ENCODE peak calls at places on chromosomes 6 and 20, in ten cellular contexts. U, B, E, G, M, T, P, K, H and A are unnamed samples.

GRCh38 chr6:48080227-48081009 is 30.6 kb downstream of the PTCHD4 start:
- DNase-seq in P (no peak), U (no peak), K (peak; percentile 92), M (no peak), B (no peak), H (no peak), G (no peak), E (no peak), T (no peak), A (no peak)

GRCh38 chr6:137136065-137136464 is 37.4 kb downstream of the IL22RA2 start:
- DNase-seq in G (no peak), U (no peak), H (no peak), E (no peak), M (no peak), B (no peak), P (no peak), K (no peak), T (no peak), A (no peak)

GRCh38 chr20:50193851-50194830 is 3.5 kb downstream of the CEBPB start:
- DNase-seq in T (no peak), B (no peak), H (no peak), U (no peak), G (peak; percentile 63), E (no peak), P (no peak), M (no peak), K (no peak), A (no peak)

GRCh38 chr6:98833101-98834059 is 994 bp upstream of the POU3F2 start:
- DNase-seq in H (no peak), E (no peak), K (peak; percentile 71), U (no peak), T (peak; percentile 54), G (peak; percentile 55), P (no peak), M (no peak), B (no peak), A (peak; percentile 8)

GRCh38 chr6:102197211-102197610 is 803.7 kb downstream of the GRIK2 start:
- DNase-seq in M (no peak), P (no peak), U (no peak), E (no peak), G (no peak), K (no peak), B (no peak), H (no peak), T (no peak), A (no peak)

GRCh38 chr6:10556496-10557391 is 35.6 kb downstream of the GCNT2 start:
- DNase-seq in T (peak; percentile 19), E (no peak), G (no peak), K (peak; percentile 61), B (no peak), H (no peak), P (no peak), M (no peak), U (no peak), A (no peak)

GRCh38 chr6:134146268-134147032 is 94.0 kb upstream of the SLC2A12 start:
- DNase-seq in T (no peak), P (no peak), B (no peak), E (no peak), M (no peak), G (no peak), H (no peak), K (no peak), U (no peak), A (no peak)

GRCh38 chr6:169810066-169810989 is 58.9 kb downstream of the ERMARD start:
- DNase-seq in T (no peak), H (no peak), P (no peak), M (no peak), G (no peak), E (no peak), U (no peak), K (peak; percentile 96), B (no peak), A (no peak)

GRCh38 chr20:967796-968742 is 34.0 kb downstream of the RSPO4 start:
- DNase-seq in G (no peak), T (no peak), K (no peak), U (no peak), M (no peak), H (peak; percentile 8), B (peak; percentile 14), P (no peak), E (no peak), A (peak; percentile 48)

GRCh38 chr6:107079429-107079828 is 35.9 kb downstream of the BEND3 start:
- DNase-seq in G (no peak), E (no peak), H (no peak), T (no peak), P (no peak), K (peak; percentile 9), B (no peak), U (no peak), M (no peak), A (no peak)

GRCh38 chr6:43933111-43933885 is 163.3 kb downstream of the VEGFA start:
- DNase-seq in K (no peak), M (no peak), T (no peak), H (no peak), U (no peak), P (no peak), G (peak; percentile 6), B (no peak), E (no peak), A (no peak)

GRCh38 chr6:106558364-106558763 is 70.9 kb downstream of the RTN4IP1 start:
- DNase-seq in H (no peak), E (no peak), M (no peak), K (no peak), T (no peak), G (no peak), P (no peak), B (no peak), U (no peak), A (no peak)

GRCh38 chr20:32203556-32204484 is 3.7 kb downstream of the PLAGL2 start:
- DNase-seq in P (no peak), G (no peak), T (no peak), E (no peak), H (no peak), U (no peak), K (no peak), B (no peak), M (no peak), A (no peak)

GRCh38 chr6:362924-363249 is 28.7 kb upstream of the IRF4 start:
- DNase-seq in T (no peak), B (no peak), P (no peak), H (no peak), M (no peak), U (no peak), E (no peak), K (no peak), G (no peak), A (no peak)

GRCh38 chr6:125872259-125872921 is 81.6 kb downstream of the NCOA7 start:
- DNase-seq in P (no peak), E (no peak), G (no peak), U (peak; percentile 19), M (no peak), K (peak; percentile 68), T (no peak), B (no peak), H (no peak), A (no peak)

GRCh38 chr6:120354452-120355098 is 979.7 kb downstream of the TBC1D32 start:
- DNase-seq in E (no peak), G (no peak), K (no peak), B (no peak), P (no peak), U (no peak), M (no peak), T (no peak), H (no peak), A (peak; percentile 65)

GRCh38 chr6:34391023-34391485 is 1.4 kb downstream of the NUDT3 start:
- DNase-seq in H (peak; percentile 71), M (no peak), T (no peak), G (no peak), P (peak; percentile 27), K (peak; percentile 18), U (peak; percentile 50), B (no peak), E (no peak), A (peak; percentile 39)

GRCh38 chr6:99080191-99080590 is 132.4 kb upstream of the FBXL4 start:
- DNase-seq in E (no peak), U (no peak), P (no peak), G (no peak), H (no peak), M (no peak), T (no peak), K (no peak), B (no peak), A (no peak)

GRCh38 chr6:73131706-73132105 is 93.6 kb downstream of the KHDC1L start:
- DNase-seq in H (no peak), K (no peak), M (no peak), T (no peak), B (no peak), U (no peak), P (no peak), G (no peak), E (no peak), A (peak; percentile 32)

GRCh38 chr6:69584913-69585729 is 211.7 kb downstream of the LMBRD1 start:
- DNase-seq in M (no peak), H (no peak), G (no peak), T (no peak), U (no peak), K (no peak), B (no peak), E (no peak), P (no peak), A (no peak)

GRCh38 chr20:53739799-53740785 is 146.5 kb upstream of the ZNF217 start:
- DNase-seq in E (no peak), G (no peak), K (no peak), P (no peak), T (no peak), U (no peak), B (no peak), H (no peak), M (peak; percentile 27), A (no peak)

GRCh38 chr20:49187330-49188100 is 619 bp downstream of the STAU1 start:
- DNase-seq in H (no peak), T (no peak), K (peak; percentile 70), P (peak; percentile 27), G (peak; percentile 70), B (no peak), U (no peak), M (peak; percentile 26), E (no peak), A (no peak)